ENCODE peak calls at places on chromosomes 3 and 15, in four cellular contexts. N is BJ, M is lower lobe of right lung, D is fibroblast of lung. B is an unnamed sample. For H3K36me3, the result is how much of the 10 kb centered on the place peaks cover.

GRCh38 chr3:177604181-177604580 is 406.9 kb upstream of the TBL1XR1 start:
- DNase-seq in N (no peak), M (no peak), D (peak), B (no peak)

GRCh38 chr3:24683511-24684384 is 189.1 kb upstream of the THRB start:
- DNase-seq in N (no peak), M (no peak), D (peak), B (peak)

GRCh38 chr15:77107068-77107467 is 36.2 kb upstream of the TSPAN3 start:
- DNase-seq in N (no peak), M (no peak), D (no peak), B (no peak)

GRCh38 chr3:149442845-149443544 is 31.5 kb upstream of the TM4SF4 start:
- DNase-seq in N (peak), M (no peak), D (peak), B (peak)

GRCh38 chr3:69231929-69232437 is 109.6 kb upstream of the LMOD3 start:
- DNase-seq in N (no peak), M (no peak), D (peak), B (peak)

GRCh38 chr3:119794971-119795612 is 13.2 kb downstream of the NR1I2 start:
- DNase-seq in N (no peak), M (no peak), D (peak), B (no peak)

GRCh38 chr3:40191850-40192448 is 117.6 kb upstream of the EIF1B start:
- DNase-seq in N (no peak), M (peak), D (peak), B (peak)

GRCh38 chr3:12706504-12707253 is 42.8 kb upstream of the RAF1 start:
- DNase-seq in N (no peak), M (peak), D (peak), B (peak)

GRCh38 chr3:57826952-57827723 is 71.0 kb downstream of the SLMAP start:
- DNase-seq in N (no peak), M (no peak), D (peak), B (no peak)

GRCh38 chr15:99148851-99149276 is 44.0 kb downstream of the SYNM start:
- DNase-seq in N (no peak), M (no peak), D (no peak), B (no peak)

GRCh38 chr15:74843445-74843828 is 481 bp upstream of the ULK3 start:
- DNase-seq in N (no peak), M (no peak), D (no peak), B (no peak)

GRCh38 chr15:74843891-74844299 is 939 bp upstream of the ULK3 start:
- DNase-seq in N (no peak), M (no peak), D (no peak), B (no peak)

GRCh38 chr15:74840851-74841760 is 1.9 kb downstream of the ULK3 start:
- DNase-seq in N (no peak), M (no peak), D (no peak), B (no peak)

GRCh38 chr15:74842581-74843444 is at the start of gene ULK3:
- DNase-seq in N (no peak), M (peak), D (peak), B (peak)

GRCh38 chr15:74841761-74842385 is 1.1 kb downstream of the ULK3 start:
- DNase-seq in N (no peak), M (no peak), D (no peak), B (no peak)
- H3K4me3 ChIP-seq in N (peak), M (peak), D (peak), B (peak)

DNA sequence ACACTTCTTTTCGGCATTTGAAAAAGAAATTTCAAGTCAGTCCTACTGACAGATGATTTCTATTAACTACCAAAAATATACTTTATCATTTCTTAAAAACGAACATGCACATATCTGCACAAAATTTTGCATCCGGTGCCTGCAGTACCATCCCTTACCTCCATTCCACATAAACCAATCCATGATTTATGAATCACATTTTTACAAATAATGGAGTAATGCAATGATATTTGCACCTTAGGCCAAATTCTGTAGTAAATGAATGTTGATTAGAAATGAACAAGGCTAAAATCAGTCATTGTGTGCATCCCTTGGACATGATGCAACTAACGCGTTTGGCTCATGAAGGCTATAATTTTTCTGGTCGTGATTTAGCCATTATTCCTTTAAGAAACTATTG is 46.5 kb downstream of the ROBO2 start:
- DNase-seq in N (no peak), M (no peak), D (no peak), B (no peak)
- TF ChIP-seq CTCF in N (no peak), M (no peak), D (no peak), B (no peak)

GRCh38 chr15:89327113-89327512 is 7.5 kb downstream of the POLG start:
- DNase-seq in N (no peak), M (no peak), D (no peak), B (no peak)
- H3K36me3 ChIP-seq in N (half or more), M (half or more), D (half or more), B (half or more)

GRCh38 chr3:121661376-121661775 is 673 bp upstream of the HCLS1 start:
- DNase-seq in N (no peak), M (no peak), D (no peak), B (peak)
- H3K4me3 ChIP-seq in N (no peak), M (no peak), D (no peak), B (no peak)

GRCh38 chr3:72187131-72187530 is 402.2 kb upstream of the PROK2 start:
- DNase-seq in N (no peak), M (no peak), D (no peak), B (no peak)
- TF ChIP-seq CTCF in N (no peak), M (peak), D (peak), B (no peak)

GRCh38 chr15:92943581-92943980 is 43.5 kb downstream of the CHD2 start:
- DNase-seq in N (no peak), M (no peak), D (peak), B (no peak)
- H3K36me3 ChIP-seq in N (under half), M (half or more), D (under half), B (half or more)

GRCh38 chr15:63194291-63194681 is 4.9 kb downstream of the RAB8B start:
- DNase-seq in N (no peak), M (no peak), D (no peak), B (no peak)

GRCh38 chr15:63190993-63191392 is 1.6 kb downstream of the RAB8B start:
- DNase-seq in N (no peak), M (no peak), D (no peak), B (no peak)

GRCh38 chr15:63189955-63190691 is 717 bp downstream of the RAB8B start:
- DNase-seq in N (no peak), M (no peak), D (no peak), B (no peak)

GRCh38 chr15:63192604-63193206 is 3.3 kb downstream of the RAB8B start:
- DNase-seq in N (no peak), M (no peak), D (no peak), B (no peak)

DNA sequence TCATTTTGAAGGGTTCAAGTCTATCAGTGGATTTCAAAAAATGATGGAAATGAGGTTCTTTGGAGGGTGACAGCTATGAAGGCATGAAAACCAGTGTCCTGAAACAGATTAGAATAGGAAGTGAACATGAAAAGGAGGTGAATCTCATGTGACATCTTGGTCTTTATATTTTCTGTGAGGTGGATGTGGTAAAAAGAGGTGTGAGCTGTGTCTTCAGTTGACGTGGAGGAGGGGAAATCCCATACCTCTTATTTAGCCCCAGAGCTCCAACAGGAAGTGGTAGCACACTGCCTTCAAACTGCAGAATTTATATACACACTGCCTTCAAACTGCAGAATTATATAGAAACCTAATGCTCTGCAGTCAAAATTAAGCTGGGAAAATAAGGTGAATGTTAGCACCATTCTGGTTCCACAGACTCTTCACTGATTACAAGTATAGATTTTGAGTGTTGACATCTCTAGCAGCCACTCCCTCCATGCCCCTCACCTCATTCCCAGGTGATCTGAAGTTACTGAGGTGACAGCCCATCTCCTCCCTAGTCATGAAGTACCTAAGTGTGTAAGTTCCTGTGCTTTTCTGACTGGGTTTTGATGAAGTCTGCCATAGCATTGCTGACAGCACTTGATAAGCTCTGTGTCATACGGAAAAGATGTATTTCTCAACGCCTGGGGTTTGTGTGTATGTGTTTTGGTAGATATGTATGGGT is 2.6 kb downstream of the RAB8B start:
- DNase-seq in N (no peak), M (no peak), D (no peak), B (no peak)
- H3K4me3 ChIP-seq in N (no peak), M (peak), D (peak), B (no peak)